ENCODE peak calls at places on chromosomes 12 and 14, in eight cellular contexts. W is T-cell; A is GM04504; F is left ventricle myocardium inferior; B is stimulated activated CD4-positive, alpha-beta T cell treated with anti-CD3 and anti-CD28 coated beads, TNF-alpha, amount 100 ng/mL, for 4 hours; L is astrocyte of the spinal cord; T is GM12892; R is GM03348. H is an unnamed sample.

GRCh38 chr12:89138048-89138852 is 214.1 kb downstream of the DUSP6 start:
- DNase-seq in T (no peak), W (no peak), R (peak), A (no peak), F (no peak), L (peak), B (no peak), H (no peak)

GRCh38 chr12:132784580-132784979 is 22.9 kb upstream of the ANKLE2 start:
- DNase-seq in A (no peak), T (no peak), F (no peak), W (no peak), L (no peak), R (no peak), B (no peak), H (no peak)

GRCh38 chr14:100890451-100890850 is 13.1 kb downstream of the RTL1 start:
- DNase-seq in A (no peak), T (no peak), W (no peak), B (no peak), F (peak), R (no peak), L (no peak), H (no peak)

GRCh38 chr12:57781801-57782200 is 786 bp upstream of the TSFM start:
- DNase-seq in T (no peak), F (no peak), W (no peak), B (no peak), R (no peak), A (no peak), L (no peak), H (no peak)

GRCh38 chr12:123032736-123033391 is 52.4 kb downstream of the ARL6IP4 start:
- DNase-seq in A (no peak), W (no peak), L (no peak), B (no peak), F (no peak), R (no peak), T (no peak), H (no peak)

GRCh38 chr12:98895086-98895651 is 250.1 kb downstream of the APAF1 start:
- DNase-seq in F (no peak), B (no peak), L (no peak), R (peak), W (no peak), A (no peak), T (no peak), H (peak)

GRCh38 chr12:6884539-6884938 is 11.4 kb upstream of the SPSB2 start:
- DNase-seq in T (no peak), R (no peak), A (no peak), F (no peak), W (no peak), B (no peak), L (no peak), H (no peak)

GRCh38 chr14:78405071-78405856 is 235.1 kb downstream of the NRXN3 start:
- DNase-seq in R (no peak), W (no peak), B (no peak), A (no peak), F (no peak), T (no peak), L (no peak), H (no peak)

GRCh38 chr14:33986804-33987203 is 35.9 kb upstream of the EGLN3 start:
- DNase-seq in F (no peak), A (peak), W (no peak), L (peak), T (no peak), B (no peak), R (peak), H (no peak)

GRCh38 chr14:31696378-31696777 is 135.2 kb downstream of the NUBPL start:
- DNase-seq in B (no peak), W (no peak), F (no peak), T (no peak), R (no peak), L (no peak), A (no peak), H (no peak)

GRCh38 chr14:104636131-104636530 is 31.6 kb upstream of the TMEM179 start:
- DNase-seq in F (no peak), L (no peak), T (no peak), R (no peak), W (no peak), A (no peak), B (no peak), H (no peak)

GRCh38 chr14:104206281-104206904 is 68.0 kb downstream of the KIF26A start:
- DNase-seq in A (no peak), W (no peak), R (no peak), T (no peak), F (no peak), L (no peak), B (no peak), H (peak)

GRCh38 chr12:93857279-93857894 is 180.2 kb downstream of the CRADD start:
- DNase-seq in R (no peak), L (peak), B (no peak), W (no peak), A (no peak), T (no peak), F (no peak), H (no peak)

GRCh38 chr12:76158518-76159321 is 74.2 kb upstream of the NAP1L1 start:
- DNase-seq in F (no peak), R (peak), B (peak), A (peak), T (peak), W (peak), L (peak), H (peak)

GRCh38 chr14:58151264-58151700 is 731 bp downstream of the ARMH4 start:
- DNase-seq in F (no peak), A (no peak), L (peak), R (peak), W (no peak), T (no peak), B (no peak), H (no peak)

GRCh38 chr14:52033131-52033642 is 35.7 kb downstream of the NID2 start:
- DNase-seq in A (peak), W (no peak), F (no peak), T (no peak), R (peak), B (no peak), L (peak), H (no peak)

H was measured in pons.